ENCODE peak calls at places on chromosomes 11 and 22, in seven cellular contexts. H is CD8-positive, alpha-beta T cell; D is tibial artery; Z is right atrium auricular region; I is IMR-90; U is CD4-positive, CD25-positive, alpha-beta regulatory T cell; F is colonic mucosa. P is an unnamed sample.
A peak's percentile ranks its signal among the peaks of the same experiment; 100 is the strongest.

GRCh38 chr11:567036-567628 is 6.4 kb downstream of the RASSF7 start:
- DNase-seq in F (no peak), Z (no peak), D (no peak), U (no peak), H (no peak), I (no peak), P (no peak)

GRCh38 chr11:70077411-70078094 is 564 bp upstream of the ANO1 start:
- DNase-seq in I (no peak), U (no peak), H (no peak), D (peak; percentile 66), Z (no peak), F (no peak), P (no peak)

GRCh38 chr11:134464981-134465730 is 53.1 kb upstream of the B3GAT1 start:
- DNase-seq in U (no peak), Z (no peak), I (no peak), F (no peak), H (no peak), D (no peak), P (no peak)

GRCh38 chr22:44365196-44365802 is 52.5 kb upstream of the SHISAL1 start:
- DNase-seq in H (no peak), I (no peak), Z (no peak), F (no peak), D (no peak), U (no peak), P (no peak)

GRCh38 chr11:31492320-31492913 is 17.0 kb downstream of the IMMP1L start:
- DNase-seq in I (peak; percentile 61), H (no peak), F (no peak), U (no peak), Z (no peak), D (no peak), P (no peak)

GRCh38 chr11:45253640-45254039 is 32.5 kb downstream of the SYT13 start:
- DNase-seq in U (no peak), H (no peak), Z (no peak), D (no peak), F (no peak), I (no peak), P (no peak)

GRCh38 chr11:119509277-119509841 is 86.4 kb upstream of the THY1 start:
- DNase-seq in Z (no peak), H (no peak), F (no peak), I (peak; percentile 21), U (no peak), D (no peak), P (no peak)

GRCh38 chr11:71364806-71365205 is 83.4 kb downstream of the DHCR7 start:
- DNase-seq in Z (no peak), D (no peak), U (no peak), F (no peak), I (no peak), H (no peak), P (no peak)

GRCh38 chr11:70545626-70545945 is 147.3 kb downstream of the CTTN start:
- DNase-seq in I (no peak), H (no peak), F (no peak), U (no peak), Z (no peak), D (no peak), P (no peak)

GRCh38 chr11:128575956-128576340 is 11.4 kb downstream of the ETS1 start:
- DNase-seq in H (no peak), F (no peak), U (no peak), Z (no peak), D (no peak), I (peak; percentile 69), P (no peak)

GRCh38 chr22:29093501-29093921 is 20.7 kb downstream of the KREMEN1 start:
- DNase-seq in D (no peak), H (no peak), Z (no peak), I (peak; percentile 70), U (no peak), F (no peak), P (no peak)

GRCh38 chr11:47518212-47518959 is 34.5 kb downstream of the CELF1 start:
- DNase-seq in I (no peak), D (no peak), H (no peak), U (no peak), Z (no peak), F (no peak), P (no peak)

GRCh38 chr11:47524200-47524874 is 28.6 kb downstream of the CELF1 start:
- DNase-seq in D (peak; percentile 79), I (no peak), F (no peak), Z (peak; percentile 56), U (no peak), H (peak; percentile 63), P (no peak)

GRCh38 chr11:47527186-47527585 is 25.7 kb downstream of the CELF1 start:
- DNase-seq in D (no peak), U (no peak), I (no peak), F (no peak), Z (peak; percentile 44), H (no peak), P (no peak)

DNA sequence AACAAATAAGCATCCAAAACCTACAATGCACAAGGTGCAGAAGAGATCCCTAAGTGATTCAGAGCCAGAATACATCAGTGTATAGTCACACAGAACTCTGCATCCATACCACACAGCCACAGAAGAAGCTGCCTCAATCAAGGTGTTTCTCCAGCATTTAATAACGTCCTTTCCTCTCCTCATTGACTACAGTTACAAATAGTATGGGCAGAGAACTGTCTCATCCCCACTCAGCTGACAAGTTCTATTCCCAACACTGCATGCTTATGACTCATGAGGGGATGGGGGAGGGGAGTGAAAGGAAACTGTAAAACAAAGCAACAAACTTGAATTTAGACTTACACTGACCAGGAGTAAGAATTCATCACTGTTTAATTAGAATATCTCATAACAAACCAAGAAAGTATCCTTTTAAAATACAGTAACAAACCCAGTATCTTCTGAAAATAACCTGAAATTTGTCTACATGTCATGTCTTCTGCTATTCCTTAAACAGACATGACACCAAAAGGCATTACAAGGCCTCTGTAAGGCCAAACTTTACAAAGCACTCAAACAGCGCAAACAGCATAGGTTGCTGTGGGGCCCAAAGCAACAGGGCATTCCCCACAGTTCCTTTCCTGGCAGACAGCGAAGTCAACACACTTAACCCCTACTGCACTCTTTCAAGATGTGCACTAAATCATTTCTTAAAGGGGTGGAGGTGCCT is 29.3 kb downstream of the CELF1 start:
- DNase-seq in I (peak; percentile 87), F (peak; percentile 46), D (no peak), U (peak; percentile 12), Z (peak; percentile 59), H (peak; percentile 67), P (peak; percentile 18)
- H3K27ac ChIP-seq in I (peak overlapping the region; percentile 51), F (peak overlapping the region; percentile 22), D (peak overlapping the region; percentile 76), U (peak overlapping the region; percentile 66), Z (peak overlapping the region; percentile 70), H (peak overlapping the region; percentile 22), P (peak overlapping the region; percentile 78)

GRCh38 chr11:131370901-131371790 is 731 bp downstream of the NTM start:
- DNase-seq in F (no peak), U (no peak), D (no peak), H (no peak), I (no peak), Z (no peak), P (no peak)
- H3K27ac ChIP-seq in F (no peak overlapping the region), U (no peak overlapping the region), D (no peak overlapping the region), H (no peak overlapping the region), I (no peak overlapping the region), Z (no peak overlapping the region), P (no peak overlapping the region)

GRCh38 chr11:122319011-122319410 is 203.0 kb upstream of the BLID start:
- DNase-seq in U (no peak), H (no peak), F (no peak), Z (no peak), D (no peak), I (peak; percentile 38), P (no peak)
- H3K27ac ChIP-seq in U (no peak overlapping the region), H (no peak overlapping the region), F (no peak overlapping the region), Z (no peak overlapping the region), D (no peak overlapping the region), I (no peak overlapping the region), P (no peak overlapping the region)

GRCh38 chr22:34333285-34333684 is 413.0 kb upstream of the LARGE1 start:
- DNase-seq in Z (no peak), I (no peak), D (no peak), H (no peak), F (no peak), U (no peak), P (no peak)
- H3K27ac ChIP-seq in Z (no peak overlapping the region), I (no peak overlapping the region), D (no peak overlapping the region), H (no peak overlapping the region), F (no peak overlapping the region), U (no peak overlapping the region), P (no peak overlapping the region)

GRCh38 chr22:22167791-22168189 is 76.8 kb upstream of the VPREB1 start:
- DNase-seq in D (no peak), Z (no peak), H (no peak), I (no peak), F (no peak), U (no peak), P (no peak)

GRCh38 chr22:22161924-22162851 is 82.4 kb upstream of the VPREB1 start:
- DNase-seq in F (no peak), U (no peak), I (no peak), D (no peak), H (no peak), Z (no peak), P (no peak)

GRCh38 chr22:22166941-22167713 is 77.5 kb upstream of the VPREB1 start:
- DNase-seq in H (no peak), I (no peak), U (no peak), Z (no peak), F (no peak), D (no peak), P (no peak)

GRCh38 chr22:22165936-22166710 is 78.5 kb upstream of the VPREB1 start:
- DNase-seq in D (no peak), U (no peak), Z (no peak), H (no peak), F (no peak), I (no peak), P (no peak)

GRCh38 chr22:22164541-22165272 is 79.9 kb upstream of the VPREB1 start:
- DNase-seq in U (no peak), Z (no peak), H (no peak), D (no peak), I (no peak), F (no peak), P (no peak)
- H3K27ac ChIP-seq in U (no peak overlapping the region), Z (no peak overlapping the region), H (no peak overlapping the region), D (no peak overlapping the region), I (no peak overlapping the region), F (no peak overlapping the region), P (no peak overlapping the region)

GRCh38 chr11:12414641-12415040 is 37.3 kb downstream of the PARVA start:
- DNase-seq in U (no peak), D (no peak), H (no peak), I (no peak), Z (no peak), F (no peak), P (no peak)
- H3K27ac ChIP-seq in U (no peak overlapping the region), D (peak overlapping the region; percentile 76), H (no peak overlapping the region), I (peak overlapping the region; percentile 99), Z (no peak overlapping the region), F (peak overlapping the region; percentile 3), P (no peak overlapping the region)

DNA sequence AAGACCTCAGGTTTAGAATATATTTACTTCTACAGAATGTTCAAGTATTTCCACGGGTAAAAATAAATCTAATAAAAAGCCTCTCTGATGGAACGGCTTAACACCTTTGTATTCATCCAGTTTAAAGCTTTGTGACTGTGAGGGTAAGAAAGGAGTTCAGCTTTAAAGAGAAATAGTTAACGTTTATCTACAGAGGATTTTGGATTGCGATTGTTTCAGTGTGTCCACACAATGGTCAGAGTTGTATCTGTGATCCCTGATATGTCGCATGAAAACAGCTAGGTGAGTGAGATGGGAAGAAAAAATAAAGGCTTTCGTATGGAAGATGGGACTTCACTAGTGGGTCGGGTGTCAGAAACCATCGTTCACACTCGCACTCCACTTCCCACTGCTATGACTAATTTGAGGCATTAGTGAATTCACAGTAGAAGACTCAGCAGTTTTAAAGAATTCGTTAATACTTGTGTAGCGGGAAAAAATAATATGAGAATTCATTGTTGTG is 1.6 kb downstream of the APLP2 start:
- DNase-seq in U (no peak), I (peak; percentile 35), F (no peak), H (no peak), D (no peak), Z (no peak), P (no peak)
- H3K27ac ChIP-seq in U (no peak overlapping the region), I (no peak overlapping the region), F (peak overlapping the region; percentile 98), H (no peak overlapping the region), D (peak overlapping the region; percentile 90), Z (peak overlapping the region; percentile 96), P (peak overlapping the region; percentile 89)

P was measured in epithelial cell of prostate.